ENCODE peak calls at places on chromosomes 11 and 22, in six cellular contexts. G is neuronal stem cell, I is neural progenitor cell, Q is MM.1S, A is K562, O is fibroblast of lung. B is an unnamed sample.

GRCh38 chr11:118263694-118264567 is at the start of gene MPZL2:
- DNase-seq in I (peak; percentile 63), O (no peak), Q (peak; percentile 69), G (peak; percentile 18), A (no peak), B (no peak)

GRCh38 chr11:10623797-10624761 is 55.6 kb upstream of the LYVE1 start:
- DNase-seq in G (no peak), Q (peak; percentile 44), I (no peak), A (peak; percentile 60), O (no peak), B (no peak)

GRCh38 chr11:128741928-128742327 is 48.1 kb downstream of the FLI1 start:
- DNase-seq in I (no peak), Q (no peak), O (no peak), A (no peak), G (no peak), B (no peak)

GRCh38 chr11:85752890-85753581 is 57.9 kb downstream of the SYTL2 start:
- DNase-seq in I (no peak), A (no peak), Q (no peak), G (no peak), O (no peak), B (no peak)

GRCh38 chr11:122709042-122709760 is 53.7 kb downstream of the UBASH3B start:
- DNase-seq in Q (no peak), G (no peak), O (peak; percentile 89), I (no peak), A (no peak), B (peak; percentile 86)

GRCh38 chr11:67302571-67303131 is 679 bp upstream of the SSH3 start:
- DNase-seq in I (peak; percentile 78), A (no peak), Q (no peak), O (no peak), G (no peak), B (no peak)

GRCh38 chr11:69674267-69674885 is 777 bp downstream of the LTO1 start:
- DNase-seq in A (no peak), O (peak; percentile 88), Q (no peak), G (no peak), I (peak; percentile 41), B (peak; percentile 86)

GRCh38 chr11:62435741-62436485 is 17.1 kb downstream of the SCGB1A1 start:
- DNase-seq in A (no peak), Q (peak; percentile 62), I (no peak), O (no peak), G (no peak), B (no peak)

GRCh38 chr11:95119361-95120060 is 29.9 kb downstream of the ENDOD1 start:
- DNase-seq in I (no peak), O (no peak), A (no peak), G (no peak), Q (no peak), B (no peak)

GRCh38 chr11:95068549-95068948 is 1.8 kb downstream of the SRSF8 start:
- DNase-seq in Q (peak; percentile 96), O (peak; percentile 97), G (peak; percentile 38), I (peak; percentile 67), A (peak; percentile 16), B (peak; percentile 97)

GRCh38 chr11:35404397-35404775 is 15.0 kb downstream of the SLC1A2 start:
- DNase-seq in G (no peak), I (peak; percentile 66), A (peak; percentile 46), O (peak; percentile 20), Q (peak; percentile 30), B (no peak)

DNA sequence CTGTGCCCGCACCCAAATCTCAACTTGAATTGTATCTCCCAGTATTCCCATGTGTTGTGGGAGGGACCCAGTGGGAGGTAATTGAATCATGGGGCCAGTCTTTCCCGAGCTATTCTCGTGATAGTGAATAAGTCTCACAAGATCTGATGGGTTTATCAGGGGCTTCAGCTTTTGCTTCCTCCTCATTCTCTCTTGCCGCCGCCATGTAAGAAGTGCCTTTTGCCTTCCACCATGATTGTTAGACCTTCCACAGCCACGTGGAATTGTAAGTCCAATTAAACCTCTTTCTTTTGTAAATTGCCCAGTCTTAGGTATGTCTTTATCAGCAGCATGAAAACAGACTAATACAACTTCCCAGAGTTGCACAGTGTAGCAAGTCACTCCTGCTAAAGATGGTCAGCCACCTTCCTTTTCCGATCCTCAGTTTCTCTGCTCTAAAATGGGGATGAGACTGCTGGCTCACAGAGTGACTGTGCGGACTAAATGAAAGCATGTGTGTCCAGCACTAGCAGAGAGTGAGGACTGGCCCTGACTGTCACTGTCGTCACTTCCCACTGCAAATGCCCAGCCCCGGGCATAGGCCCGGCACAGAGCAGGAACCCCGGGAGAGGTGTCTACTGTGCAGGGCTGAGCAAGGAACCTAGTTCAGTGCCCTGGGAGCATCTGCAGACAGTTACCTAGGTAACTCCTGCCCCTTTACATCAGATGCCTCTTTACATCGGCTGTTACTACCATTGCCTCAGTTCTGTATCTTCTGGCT is 9.5 kb downstream of the TSKU start:
- DNase-seq in Q (no peak), O (no peak), A (no peak), G (no peak), I (no peak), B (no peak)
- H2AFZ ChIP-seq in Q (no peak overlapping the region), O (no peak overlapping the region), A (no peak overlapping the region), G (no peak overlapping the region), I (no peak overlapping the region), B (no peak overlapping the region)

DNA sequence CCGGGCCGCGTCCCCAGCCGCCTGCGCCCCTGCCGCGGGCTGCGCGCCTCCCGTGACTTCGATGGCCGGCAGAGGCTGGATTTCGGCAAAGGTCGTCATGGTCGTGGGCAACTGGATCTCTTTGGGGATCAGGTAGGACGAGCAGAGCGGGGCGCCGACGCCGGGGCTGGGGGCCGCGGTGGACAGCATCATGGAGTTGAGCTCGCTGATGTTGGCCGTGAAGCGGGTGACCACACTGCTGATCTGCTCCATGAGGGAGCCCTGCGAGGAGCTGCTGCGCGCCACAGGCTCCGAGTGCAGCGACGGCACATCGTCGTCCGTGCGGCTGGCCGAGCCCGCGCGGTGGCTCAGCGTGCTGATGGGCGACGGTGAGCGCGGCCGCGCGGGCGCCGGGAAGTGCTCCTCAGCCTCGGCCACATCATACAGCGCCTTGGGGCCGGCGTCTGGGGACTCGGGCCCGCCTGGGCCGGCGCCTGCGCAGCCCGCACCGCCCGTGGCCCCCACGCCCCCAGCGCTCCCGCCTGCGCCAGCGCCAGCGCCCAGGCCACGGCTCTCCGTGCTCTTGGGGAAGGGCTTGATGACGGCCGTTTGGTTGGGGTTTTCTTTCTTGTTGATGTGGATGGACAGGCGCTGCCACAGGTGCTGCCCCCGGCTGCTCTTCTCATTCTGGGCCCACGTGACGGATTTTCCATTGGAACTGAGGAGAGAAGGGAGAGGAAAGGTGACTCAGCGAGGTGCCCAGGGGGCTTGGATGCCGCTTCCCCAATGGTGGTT is 171.5 kb upstream of the CTSC start:
- DNase-seq in I (peak; percentile 57), Q (no peak), A (no peak), G (no peak), O (peak; percentile 49), B (peak; percentile 31)
- H2AFZ ChIP-seq in I (peak overlapping the region; percentile 94), Q (no peak overlapping the region), A (no peak overlapping the region), G (no peak overlapping the region), O (peak overlapping the region; percentile 77), B (peak overlapping the region; percentile 96)

DNA sequence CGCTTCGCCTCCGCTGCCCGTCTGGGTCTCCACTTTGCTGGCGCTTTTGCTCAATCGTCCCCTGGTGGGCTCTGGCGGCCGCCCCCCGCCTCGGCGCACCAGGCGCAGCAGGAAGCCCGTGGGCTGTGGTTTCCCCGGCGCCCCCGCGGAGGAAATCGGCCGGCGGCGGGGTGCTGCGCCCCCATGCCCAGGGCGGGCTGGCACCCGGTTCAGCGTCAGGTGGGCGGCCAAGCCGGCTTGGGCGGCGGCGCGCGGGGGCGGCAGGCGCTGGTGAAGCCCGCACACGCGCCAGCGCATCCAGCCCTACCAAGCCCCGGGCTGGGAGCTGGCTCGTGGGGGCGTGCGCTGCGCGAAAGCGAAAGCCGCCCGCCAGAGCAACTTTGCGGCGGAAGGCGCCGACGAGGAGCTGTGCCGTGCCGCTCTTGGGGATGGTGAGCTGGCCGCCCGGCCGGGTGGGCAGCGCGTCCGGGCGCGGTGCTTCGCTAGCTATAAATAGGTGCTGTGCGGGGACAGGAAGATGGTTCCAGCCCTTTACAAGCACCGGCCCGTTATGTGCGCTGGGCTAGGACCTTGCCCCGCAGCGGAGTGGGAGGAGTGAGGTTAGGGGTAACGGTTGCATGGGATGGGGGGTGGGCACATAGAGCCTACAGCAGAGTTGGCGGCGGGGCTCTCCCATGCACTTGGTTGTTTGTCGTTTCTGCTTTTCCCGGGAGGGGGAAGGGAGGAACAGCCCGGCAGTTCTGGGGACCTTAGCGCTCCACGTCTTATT is 25.0 kb upstream of the SUSD2 start:
- DNase-seq in A (peak; percentile 16), Q (peak; percentile 81), G (peak; percentile 35), O (peak; percentile 58), I (peak; percentile 71), B (peak; percentile 33)
- H2AFZ ChIP-seq in A (no peak overlapping the region), Q (peak overlapping the region; percentile 67), G (peak overlapping the region; percentile 41), O (peak overlapping the region; percentile 10), I (no peak overlapping the region), B (peak overlapping the region; percentile 72)

DNA sequence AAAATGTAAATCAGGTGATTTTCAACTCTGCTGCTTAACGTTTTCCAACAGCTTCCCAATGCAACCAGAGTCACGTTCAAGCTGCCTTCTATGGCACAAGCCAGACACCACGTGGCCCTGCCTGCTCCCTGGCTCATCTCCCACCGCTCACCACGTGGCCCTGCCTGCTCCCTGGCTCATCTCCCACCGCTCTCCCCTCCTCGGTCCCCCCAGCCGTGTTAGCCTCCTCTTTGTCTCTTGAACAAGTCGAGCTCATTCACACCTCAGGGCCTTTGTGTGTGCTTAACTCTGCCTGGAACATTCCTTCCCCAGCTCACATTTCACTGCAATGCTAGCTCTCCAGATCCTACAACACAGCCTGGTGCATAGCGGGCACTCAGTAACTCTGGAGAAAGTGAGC is 307.6 kb downstream of the CTTN start:
- DNase-seq in O (no peak), A (no peak), G (no peak), I (no peak), Q (no peak), B (no peak)
- H2AFZ ChIP-seq in O (no peak overlapping the region), A (no peak overlapping the region), G (no peak overlapping the region), I (no peak overlapping the region), Q (no peak overlapping the region), B (no peak overlapping the region)

B was measured in astrocyte.